ENCODE peak calls at places on chromosomes 4 and X, in six cellular contexts. One of them, this sample, is unnamed.

GRCh38 chrX:905828-906566 is 275.4 kb downstream of the SHOX start:
- DNase-seq in activated naive CD4-positive, alpha-beta T cell: no peak
- DNase-seq in natural killer cell: no peak
- DNase-seq in stimulated activated CD8-positive, alpha-beta memory T cell treated with anti-CD3 and anti-CD28 coated beads, Interleukin-2, amount 100 ng/mL, for 1 hour: no peak
- DNase-seq in CD4-positive, CD25-positive, alpha-beta regulatory T cell: no peak
- DNase-seq in GM10248: no peak
- DNase-seq in this sample: no peak

GRCh38 chrX:106612403-106612789 is 618 bp downstream of the RADX start:
- DNase-seq in CD4-positive, CD25-positive, alpha-beta regulatory T cell: peak
- DNase-seq in GM10248: no peak
- DNase-seq in natural killer cell: no peak
- DNase-seq in stimulated activated CD8-positive, alpha-beta memory T cell treated with anti-CD3 and anti-CD28 coated beads, Interleukin-2, amount 100 ng/mL, for 1 hour: no peak
- DNase-seq in activated naive CD4-positive, alpha-beta T cell: no peak
- DNase-seq in this sample: peak

GRCh38 chr4:165738571-165738970 is 134.5 kb upstream of the TLL1 start:
- DNase-seq in stimulated activated CD8-positive, alpha-beta memory T cell treated with anti-CD3 and anti-CD28 coated beads, Interleukin-2, amount 100 ng/mL, for 1 hour: no peak
- DNase-seq in GM10248: no peak
- DNase-seq in CD4-positive, CD25-positive, alpha-beta regulatory T cell: no peak
- DNase-seq in natural killer cell: no peak
- DNase-seq in activated naive CD4-positive, alpha-beta T cell: no peak
- DNase-seq in this sample: no peak

GRCh38 chrX:28189011-28189410 is 207.8 kb upstream of the DCAF8L1 start:
- DNase-seq in natural killer cell: no peak
- DNase-seq in stimulated activated CD8-positive, alpha-beta memory T cell treated with anti-CD3 and anti-CD28 coated beads, Interleukin-2, amount 100 ng/mL, for 1 hour: no peak
- DNase-seq in activated naive CD4-positive, alpha-beta T cell: no peak
- DNase-seq in CD4-positive, CD25-positive, alpha-beta regulatory T cell: no peak
- DNase-seq in GM10248: no peak
- DNase-seq in this sample: no peak

GRCh38 chr4:5010984-5011383 is 8.3 kb downstream of the CYTL1 start:
- DNase-seq in CD4-positive, CD25-positive, alpha-beta regulatory T cell: no peak
- DNase-seq in stimulated activated CD8-positive, alpha-beta memory T cell treated with anti-CD3 and anti-CD28 coated beads, Interleukin-2, amount 100 ng/mL, for 1 hour: no peak
- DNase-seq in activated naive CD4-positive, alpha-beta T cell: no peak
- DNase-seq in GM10248: no peak
- DNase-seq in natural killer cell: no peak
- DNase-seq in this sample: no peak

GRCh38 chr4:133594246-133595207 is 445.4 kb downstream of the PCDH10 start:
- DNase-seq in activated naive CD4-positive, alpha-beta T cell: no peak
- DNase-seq in natural killer cell: no peak
- DNase-seq in stimulated activated CD8-positive, alpha-beta memory T cell treated with anti-CD3 and anti-CD28 coated beads, Interleukin-2, amount 100 ng/mL, for 1 hour: no peak
- DNase-seq in CD4-positive, CD25-positive, alpha-beta regulatory T cell: no peak
- DNase-seq in GM10248: no peak
- DNase-seq in this sample: no peak

GRCh38 chr4:57094482-57095223 is 15.5 kb downstream of the IGFBP7 start:
- DNase-seq in stimulated activated CD8-positive, alpha-beta memory T cell treated with anti-CD3 and anti-CD28 coated beads, Interleukin-2, amount 100 ng/mL, for 1 hour: no peak
- DNase-seq in GM10248: no peak
- DNase-seq in CD4-positive, CD25-positive, alpha-beta regulatory T cell: no peak
- DNase-seq in natural killer cell: no peak
- DNase-seq in activated naive CD4-positive, alpha-beta T cell: no peak
- DNase-seq in this sample: no peak

GRCh38 chr4:145734576-145735329 is 54.8 kb downstream of the C4orf51 start:
- DNase-seq in activated naive CD4-positive, alpha-beta T cell: no peak
- DNase-seq in stimulated activated CD8-positive, alpha-beta memory T cell treated with anti-CD3 and anti-CD28 coated beads, Interleukin-2, amount 100 ng/mL, for 1 hour: no peak
- DNase-seq in natural killer cell: no peak
- DNase-seq in GM10248: peak
- DNase-seq in CD4-positive, CD25-positive, alpha-beta regulatory T cell: no peak
- DNase-seq in this sample: no peak

GRCh38 chr4:106671711-106672110 is 303.1 kb upstream of the GIMD1 start:
- DNase-seq in GM10248: no peak
- DNase-seq in CD4-positive, CD25-positive, alpha-beta regulatory T cell: no peak
- DNase-seq in natural killer cell: no peak
- DNase-seq in stimulated activated CD8-positive, alpha-beta memory T cell treated with anti-CD3 and anti-CD28 coated beads, Interleukin-2, amount 100 ng/mL, for 1 hour: no peak
- DNase-seq in activated naive CD4-positive, alpha-beta T cell: no peak
- DNase-seq in this sample: no peak

GRCh38 chrX:68186552-68187262 is 246.6 kb downstream of the OPHN1 start:
- DNase-seq in GM10248: no peak
- DNase-seq in activated naive CD4-positive, alpha-beta T cell: no peak
- DNase-seq in natural killer cell: no peak
- DNase-seq in CD4-positive, CD25-positive, alpha-beta regulatory T cell: no peak
- DNase-seq in stimulated activated CD8-positive, alpha-beta memory T cell treated with anti-CD3 and anti-CD28 coated beads, Interleukin-2, amount 100 ng/mL, for 1 hour: no peak
- DNase-seq in this sample: no peak

GRCh38 chr4:601612-602558 is 23.5 kb upstream of the PDE6B start:
- DNase-seq in activated naive CD4-positive, alpha-beta T cell: no peak
- DNase-seq in stimulated activated CD8-positive, alpha-beta memory T cell treated with anti-CD3 and anti-CD28 coated beads, Interleukin-2, amount 100 ng/mL, for 1 hour: no peak
- DNase-seq in GM10248: no peak
- DNase-seq in CD4-positive, CD25-positive, alpha-beta regulatory T cell: no peak
- DNase-seq in natural killer cell: no peak
- DNase-seq in this sample: no peak

GRCh38 chr4:2924765-2925301 is 38.4 kb downstream of the NOP14 start:
- DNase-seq in CD4-positive, CD25-positive, alpha-beta regulatory T cell: no peak
- DNase-seq in GM10248: no peak
- DNase-seq in activated naive CD4-positive, alpha-beta T cell: no peak
- DNase-seq in natural killer cell: no peak
- DNase-seq in stimulated activated CD8-positive, alpha-beta memory T cell treated with anti-CD3 and anti-CD28 coated beads, Interleukin-2, amount 100 ng/mL, for 1 hour: no peak
- DNase-seq in this sample: no peak

GRCh38 chr4:90007494-90008167 is 113.0 kb downstream of the MMRN1 start:
- DNase-seq in stimulated activated CD8-positive, alpha-beta memory T cell treated with anti-CD3 and anti-CD28 coated beads, Interleukin-2, amount 100 ng/mL, for 1 hour: no peak
- DNase-seq in GM10248: no peak
- DNase-seq in CD4-positive, CD25-positive, alpha-beta regulatory T cell: no peak
- DNase-seq in natural killer cell: no peak
- DNase-seq in activated naive CD4-positive, alpha-beta T cell: no peak
- DNase-seq in this sample: no peak

GRCh38 chr4:24642941-24643628 is 58.7 kb upstream of the DHX15 start:
- DNase-seq in activated naive CD4-positive, alpha-beta T cell: no peak
- DNase-seq in CD4-positive, CD25-positive, alpha-beta regulatory T cell: no peak
- DNase-seq in stimulated activated CD8-positive, alpha-beta memory T cell treated with anti-CD3 and anti-CD28 coated beads, Interleukin-2, amount 100 ng/mL, for 1 hour: no peak
- DNase-seq in natural killer cell: no peak
- DNase-seq in GM10248: no peak
- DNase-seq in this sample: no peak

GRCh38 chrX:149456476-149457245 is 48.4 kb downstream of the IDS start:
- DNase-seq in CD4-positive, CD25-positive, alpha-beta regulatory T cell: no peak
- DNase-seq in natural killer cell: no peak
- DNase-seq in stimulated activated CD8-positive, alpha-beta memory T cell treated with anti-CD3 and anti-CD28 coated beads, Interleukin-2, amount 100 ng/mL, for 1 hour: no peak
- DNase-seq in GM10248: no peak
- DNase-seq in activated naive CD4-positive, alpha-beta T cell: no peak
- DNase-seq in this sample: no peak

GRCh38 chr4:7781361-7781760 is 158.3 kb downstream of the AFAP1 start:
- DNase-seq in CD4-positive, CD25-positive, alpha-beta regulatory T cell: peak
- DNase-seq in stimulated activated CD8-positive, alpha-beta memory T cell treated with anti-CD3 and anti-CD28 coated beads, Interleukin-2, amount 100 ng/mL, for 1 hour: no peak
- DNase-seq in activated naive CD4-positive, alpha-beta T cell: no peak
- DNase-seq in natural killer cell: no peak
- DNase-seq in GM10248: no peak
- DNase-seq in this sample: no peak

GRCh38 chr4:85274955-85275354 is 200.0 kb upstream of the ARHGAP24 start:
- DNase-seq in natural killer cell: no peak
- DNase-seq in GM10248: no peak
- DNase-seq in CD4-positive, CD25-positive, alpha-beta regulatory T cell: no peak
- DNase-seq in stimulated activated CD8-positive, alpha-beta memory T cell treated with anti-CD3 and anti-CD28 coated beads, Interleukin-2, amount 100 ng/mL, for 1 hour: no peak
- DNase-seq in activated naive CD4-positive, alpha-beta T cell: no peak
- DNase-seq in this sample: no peak

GRCh38 chrX:24594531-24594930 is 52.6 kb downstream of the PCYT1B start:
- DNase-seq in natural killer cell: no peak
- DNase-seq in activated naive CD4-positive, alpha-beta T cell: no peak
- DNase-seq in GM10248: no peak
- DNase-seq in stimulated activated CD8-positive, alpha-beta memory T cell treated with anti-CD3 and anti-CD28 coated beads, Interleukin-2, amount 100 ng/mL, for 1 hour: no peak
- DNase-seq in CD4-positive, CD25-positive, alpha-beta regulatory T cell: no peak
- DNase-seq in this sample: no peak

GRCh38 chr4:176066757-176067156 is 1.1 kb downstream of the WDR17 start:
- DNase-seq in activated naive CD4-positive, alpha-beta T cell: no peak
- DNase-seq in natural killer cell: no peak
- DNase-seq in CD4-positive, CD25-positive, alpha-beta regulatory T cell: no peak
- DNase-seq in GM10248: no peak
- DNase-seq in stimulated activated CD8-positive, alpha-beta memory T cell treated with anti-CD3 and anti-CD28 coated beads, Interleukin-2, amount 100 ng/mL, for 1 hour: no peak
- DNase-seq in this sample: no peak

GRCh38 chrX:34809096-34809495 is 133.5 kb upstream of the FAM47B start:
- DNase-seq in natural killer cell: no peak
- DNase-seq in stimulated activated CD8-positive, alpha-beta memory T cell treated with anti-CD3 and anti-CD28 coated beads, Interleukin-2, amount 100 ng/mL, for 1 hour: no peak
- DNase-seq in activated naive CD4-positive, alpha-beta T cell: no peak
- DNase-seq in GM10248: no peak
- DNase-seq in CD4-positive, CD25-positive, alpha-beta regulatory T cell: no peak
- DNase-seq in this sample: no peak

GRCh38 chr4:138438608-138439007 is 196.5 kb upstream of the SLC7A11 start:
- DNase-seq in GM10248: no peak
- DNase-seq in stimulated activated CD8-positive, alpha-beta memory T cell treated with anti-CD3 and anti-CD28 coated beads, Interleukin-2, amount 100 ng/mL, for 1 hour: no peak
- DNase-seq in activated naive CD4-positive, alpha-beta T cell: no peak
- DNase-seq in CD4-positive, CD25-positive, alpha-beta regulatory T cell: no peak
- DNase-seq in natural killer cell: no peak
- DNase-seq in this sample: no peak

GRCh38 chrX:48890296-48890925 is 7.2 kb downstream of the TIMM17B start:
- DNase-seq in CD4-positive, CD25-positive, alpha-beta regulatory T cell: no peak
- DNase-seq in stimulated activated CD8-positive, alpha-beta memory T cell treated with anti-CD3 and anti-CD28 coated beads, Interleukin-2, amount 100 ng/mL, for 1 hour: no peak
- DNase-seq in GM10248: no peak
- DNase-seq in activated naive CD4-positive, alpha-beta T cell: no peak
- DNase-seq in natural killer cell: no peak
- DNase-seq in this sample: no peak

GRCh38 chr4:28082686-28083390 is 1222.2 kb downstream of the STIM2 start:
- DNase-seq in stimulated activated CD8-positive, alpha-beta memory T cell treated with anti-CD3 and anti-CD28 coated beads, Interleukin-2, amount 100 ng/mL, for 1 hour: no peak
- DNase-seq in GM10248: no peak
- DNase-seq in activated naive CD4-positive, alpha-beta T cell: no peak
- DNase-seq in CD4-positive, CD25-positive, alpha-beta regulatory T cell: no peak
- DNase-seq in natural killer cell: no peak
- DNase-seq in this sample: no peak

GRCh38 chr4:117777721-117778120 is 256.6 kb upstream of the NDST3 start:
- DNase-seq in stimulated activated CD8-positive, alpha-beta memory T cell treated with anti-CD3 and anti-CD28 coated beads, Interleukin-2, amount 100 ng/mL, for 1 hour: no peak
- DNase-seq in GM10248: no peak
- DNase-seq in natural killer cell: no peak
- DNase-seq in CD4-positive, CD25-positive, alpha-beta regulatory T cell: no peak
- DNase-seq in activated naive CD4-positive, alpha-beta T cell: no peak
- DNase-seq in this sample: no peak

GRCh38 chr4:34649716-34650115 is 1594.6 kb downstream of the ARAP2 start:
- DNase-seq in stimulated activated CD8-positive, alpha-beta memory T cell treated with anti-CD3 and anti-CD28 coated beads, Interleukin-2, amount 100 ng/mL, for 1 hour: no peak
- DNase-seq in natural killer cell: no peak
- DNase-seq in CD4-positive, CD25-positive, alpha-beta regulatory T cell: no peak
- DNase-seq in GM10248: no peak
- DNase-seq in activated naive CD4-positive, alpha-beta T cell: no peak
- DNase-seq in this sample: no peak

GRCh38 chr4:183444953-183445543 is 612 bp downstream of the CDKN2AIP start:
- DNase-seq in CD4-positive, CD25-positive, alpha-beta regulatory T cell: peak
- DNase-seq in GM10248: no peak
- DNase-seq in activated naive CD4-positive, alpha-beta T cell: no peak
- DNase-seq in stimulated activated CD8-positive, alpha-beta memory T cell treated with anti-CD3 and anti-CD28 coated beads, Interleukin-2, amount 100 ng/mL, for 1 hour: no peak
- DNase-seq in natural killer cell: no peak
- DNase-seq in this sample: no peak

GRCh38 chr4:109206610-109207009 is 95.8 kb downstream of the COL25A1 start:
- DNase-seq in CD4-positive, CD25-positive, alpha-beta regulatory T cell: no peak
- DNase-seq in activated naive CD4-positive, alpha-beta T cell: no peak
- DNase-seq in GM10248: no peak
- DNase-seq in natural killer cell: no peak
- DNase-seq in stimulated activated CD8-positive, alpha-beta memory T cell treated with anti-CD3 and anti-CD28 coated beads, Interleukin-2, amount 100 ng/mL, for 1 hour: no peak
- DNase-seq in this sample: no peak

GRCh38 chrX:48905090-48905790 is 6.2 kb downstream of the SLC35A2 start:
- DNase-seq in GM10248: no peak
- DNase-seq in stimulated activated CD8-positive, alpha-beta memory T cell treated with anti-CD3 and anti-CD28 coated beads, Interleukin-2, amount 100 ng/mL, for 1 hour: no peak
- DNase-seq in natural killer cell: no peak
- DNase-seq in activated naive CD4-positive, alpha-beta T cell: no peak
- DNase-seq in CD4-positive, CD25-positive, alpha-beta regulatory T cell: no peak
- DNase-seq in this sample: no peak

GRCh38 chrX:68571292-68572256 is 72.7 kb downstream of the YIPF6 start:
- DNase-seq in stimulated activated CD8-positive, alpha-beta memory T cell treated with anti-CD3 and anti-CD28 coated beads, Interleukin-2, amount 100 ng/mL, for 1 hour: no peak
- DNase-seq in GM10248: no peak
- DNase-seq in CD4-positive, CD25-positive, alpha-beta regulatory T cell: peak
- DNase-seq in activated naive CD4-positive, alpha-beta T cell: no peak
- DNase-seq in natural killer cell: no peak
- DNase-seq in this sample: no peak

GRCh38 chr4:121950212-121950679 is 1.6 kb downstream of the TRPC3 start:
- DNase-seq in GM10248: peak
- DNase-seq in natural killer cell: peak
- DNase-seq in CD4-positive, CD25-positive, alpha-beta regulatory T cell: peak
- DNase-seq in activated naive CD4-positive, alpha-beta T cell: peak
- DNase-seq in stimulated activated CD8-positive, alpha-beta memory T cell treated with anti-CD3 and anti-CD28 coated beads, Interleukin-2, amount 100 ng/mL, for 1 hour: peak
- DNase-seq in this sample: peak

GRCh38 chrX:11756354-11757318 is 1.4 kb upstream of the MSL3 start:
- DNase-seq in natural killer cell: no peak
- DNase-seq in activated naive CD4-positive, alpha-beta T cell: no peak
- DNase-seq in stimulated activated CD8-positive, alpha-beta memory T cell treated with anti-CD3 and anti-CD28 coated beads, Interleukin-2, amount 100 ng/mL, for 1 hour: no peak
- DNase-seq in CD4-positive, CD25-positive, alpha-beta regulatory T cell: no peak
- DNase-seq in GM10248: no peak
- DNase-seq in this sample: no peak

GRCh38 chrX:26918633-26919032 is 544.5 kb downstream of the PPP4R3C start:
- DNase-seq in CD4-positive, CD25-positive, alpha-beta regulatory T cell: peak
- DNase-seq in natural killer cell: no peak
- DNase-seq in GM10248: no peak
- DNase-seq in stimulated activated CD8-positive, alpha-beta memory T cell treated with anti-CD3 and anti-CD28 coated beads, Interleukin-2, amount 100 ng/mL, for 1 hour: no peak
- DNase-seq in activated naive CD4-positive, alpha-beta T cell: no peak
- DNase-seq in this sample: no peak

GRCh38 chr4:116531870-116532269 is 553.5 kb downstream of the TRAM1L1 start:
- DNase-seq in CD4-positive, CD25-positive, alpha-beta regulatory T cell: peak
- DNase-seq in activated naive CD4-positive, alpha-beta T cell: no peak
- DNase-seq in stimulated activated CD8-positive, alpha-beta memory T cell treated with anti-CD3 and anti-CD28 coated beads, Interleukin-2, amount 100 ng/mL, for 1 hour: no peak
- DNase-seq in GM10248: no peak
- DNase-seq in natural killer cell: no peak
- DNase-seq in this sample: no peak

GRCh38 chrX:107674480-107675364 is 46.4 kb downstream of the PRPS1 start:
- DNase-seq in stimulated activated CD8-positive, alpha-beta memory T cell treated with anti-CD3 and anti-CD28 coated beads, Interleukin-2, amount 100 ng/mL, for 1 hour: no peak
- DNase-seq in activated naive CD4-positive, alpha-beta T cell: no peak
- DNase-seq in GM10248: no peak
- DNase-seq in CD4-positive, CD25-positive, alpha-beta regulatory T cell: no peak
- DNase-seq in natural killer cell: peak
- DNase-seq in this sample: no peak

GRCh38 chrX:8191022-8191421 is 20.0 kb upstream of the VCX2 start:
- DNase-seq in natural killer cell: no peak
- DNase-seq in GM10248: no peak
- DNase-seq in activated naive CD4-positive, alpha-beta T cell: no peak
- DNase-seq in stimulated activated CD8-positive, alpha-beta memory T cell treated with anti-CD3 and anti-CD28 coated beads, Interleukin-2, amount 100 ng/mL, for 1 hour: no peak
- DNase-seq in CD4-positive, CD25-positive, alpha-beta regulatory T cell: no peak
- DNase-seq in this sample: no peak

GRCh38 chrX:46628406-46629371 is 55.1 kb downstream of the CHST7 start:
- DNase-seq in natural killer cell: no peak
- DNase-seq in CD4-positive, CD25-positive, alpha-beta regulatory T cell: no peak
- DNase-seq in stimulated activated CD8-positive, alpha-beta memory T cell treated with anti-CD3 and anti-CD28 coated beads, Interleukin-2, amount 100 ng/mL, for 1 hour: no peak
- DNase-seq in GM10248: peak
- DNase-seq in activated naive CD4-positive, alpha-beta T cell: no peak
- DNase-seq in this sample: peak

GRCh38 chrX:72317139-72317538 is 11.4 kb upstream of the CITED1 start:
- DNase-seq in stimulated activated CD8-positive, alpha-beta memory T cell treated with anti-CD3 and anti-CD28 coated beads, Interleukin-2, amount 100 ng/mL, for 1 hour: no peak
- DNase-seq in GM10248: no peak
- DNase-seq in CD4-positive, CD25-positive, alpha-beta regulatory T cell: no peak
- DNase-seq in activated naive CD4-positive, alpha-beta T cell: no peak
- DNase-seq in natural killer cell: no peak
- DNase-seq in this sample: no peak

GRCh38 chr4:80931645-80932215 is 98.8 kb upstream of the BMP3 start:
- DNase-seq in stimulated activated CD8-positive, alpha-beta memory T cell treated with anti-CD3 and anti-CD28 coated beads, Interleukin-2, amount 100 ng/mL, for 1 hour: no peak
- DNase-seq in GM10248: no peak
- DNase-seq in CD4-positive, CD25-positive, alpha-beta regulatory T cell: no peak
- DNase-seq in natural killer cell: no peak
- DNase-seq in activated naive CD4-positive, alpha-beta T cell: no peak
- DNase-seq in this sample: no peak

GRCh38 chr4:95637047-95637600 is 88.4 kb upstream of the UNC5C start:
- DNase-seq in natural killer cell: no peak
- DNase-seq in stimulated activated CD8-positive, alpha-beta memory T cell treated with anti-CD3 and anti-CD28 coated beads, Interleukin-2, amount 100 ng/mL, for 1 hour: no peak
- DNase-seq in GM10248: no peak
- DNase-seq in CD4-positive, CD25-positive, alpha-beta regulatory T cell: no peak
- DNase-seq in activated naive CD4-positive, alpha-beta T cell: no peak
- DNase-seq in this sample: no peak

This sample was measured in CD4-positive, alpha-beta memory T cell.